ENCODE peak calls at places on chromosomes 13 and 19, in five cellular contexts. T is suprapubic skin, X is uterus, F is hepatocyte, K is left ventricle myocardium inferior. O is an unnamed sample.

GRCh38 chr13:98492335-98493034 is 84.4 kb downstream of the STK24 start:
- DNase-seq in T (no peak), X (no peak), F (no peak), K (no peak), O (no peak)

GRCh38 chr13:96880419-96880818 is 113.9 kb downstream of the OXGR1 start:
- DNase-seq in T (no peak), X (no peak), F (no peak), K (no peak), O (no peak)

GRCh38 chr13:87280139-87280538 is 391.0 kb upstream of the SLITRK5 start:
- DNase-seq in T (no peak), X (no peak), F (no peak), K (no peak), O (no peak)

GRCh38 chr13:101570410-101570809 is 117.9 kb downstream of the ITGBL1 start:
- DNase-seq in T (no peak), X (no peak), F (no peak), K (no peak), O (no peak)

GRCh38 chr19:6536138-6536671 is 5.4 kb downstream of the TNFSF9 start:
- DNase-seq in T (no peak), X (peak; percentile 20), F (peak; percentile 28), K (no peak), O (no peak)

GRCh38 chr19:40739030-40739839 is 11.0 kb downstream of the ACTMAP start:
- DNase-seq in T (no peak), X (no peak), F (no peak), K (no peak), O (no peak)

GRCh38 chr13:106423530-106423929 is 111.9 kb downstream of the EFNB2 start:
- DNase-seq in T (no peak), X (no peak), F (no peak), K (no peak), O (no peak)

GRCh38 chr13:103607995-103608394 is 541.8 kb upstream of the SLC10A2 start:
- DNase-seq in T (no peak), X (no peak), F (no peak), K (no peak), O (no peak)

GRCh38 chr13:34070006-34070405 is 252.1 kb downstream of the RFC3 start:
- DNase-seq in T (no peak), X (no peak), F (no peak), K (no peak), O (no peak)

GRCh38 chr19:1478934-1479707 is at the start of gene C19orf25:
- DNase-seq in T (peak; percentile 96), X (peak; percentile 92), F (peak; percentile 98), K (peak; percentile 94), O (peak; percentile 95)

GRCh38 chr13:42707003-42707402 is 74.4 kb upstream of the FAM216B start:
- DNase-seq in T (no peak), X (no peak), F (no peak), K (no peak), O (no peak)
- TF ChIP-seq CTCF in T (no peak), X (no peak), F (no peak), K (no peak), O (no peak)

GRCh38 chr13:54676526-54677113 is 1648.0 kb downstream of the OLFM4 start:
- DNase-seq in T (no peak), X (no peak), F (no peak), K (no peak), O (no peak)
- H3K4me3 ChIP-seq in T (no peak overlapping the region), X (no peak overlapping the region), F (no peak overlapping the region), K (no peak overlapping the region), O (no peak overlapping the region)

DNA sequence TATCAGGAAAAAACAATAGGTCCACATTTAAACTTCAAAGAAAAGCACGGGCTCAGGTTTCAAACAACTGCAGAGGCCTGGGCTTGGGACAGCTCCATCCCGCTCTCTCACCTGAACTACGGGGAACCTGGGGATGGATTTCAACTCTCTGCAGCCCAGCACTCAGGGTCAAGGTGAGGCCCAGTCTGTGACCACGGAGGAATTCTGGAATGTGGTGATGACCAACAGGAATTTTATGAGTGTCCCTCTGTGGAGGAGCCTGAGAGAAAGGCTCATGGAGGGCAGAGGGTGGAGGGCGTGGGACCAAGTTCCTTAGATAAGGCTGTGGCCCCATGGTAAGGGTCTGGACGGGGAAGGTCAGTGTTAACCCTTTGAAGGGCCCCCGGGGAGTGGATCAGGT is 220.8 kb upstream of the MAB21L1 start:
- DNase-seq in T (no peak), X (no peak), F (no peak), K (no peak), O (no peak)
- H3K27ac ChIP-seq in T (no peak overlapping the region), X (no peak overlapping the region), F (no peak overlapping the region), K (no peak overlapping the region), O (no peak overlapping the region)

GRCh38 chr19:49073514-49074378 is 1.2 kb upstream of the KCNA7 start:
- DNase-seq in T (no peak), X (no peak), F (no peak), K (no peak), O (no peak)
- TF ChIP-seq CTCF in T (no peak), X (no peak), F (no peak), K (peak; percentile 19), O (no peak)

GRCh38 chr19:43522929-43523328 is 4.1 kb downstream of the ETHE1 start:
- DNase-seq in T (no peak), X (no peak), F (no peak), K (no peak), O (no peak)

GRCh38 chr19:43526884-43527859 is at the start of gene ETHE1:
- DNase-seq in T (peak; percentile 91), X (peak; percentile 76), F (peak; percentile 87), K (peak; percentile 88), O (peak; percentile 91)

GRCh38 chr19:43527860-43528622 is 1.0 kb upstream of the ETHE1 start:
- DNase-seq in T (no peak), X (peak; percentile 50), F (no peak), K (no peak), O (peak; percentile 79)

GRCh38 chr19:43525836-43526771 is 897 bp downstream of the ETHE1 start:
- DNase-seq in T (peak; percentile 83), X (no peak), F (peak; percentile 44), K (peak; percentile 20), O (peak; percentile 77)

DNA sequence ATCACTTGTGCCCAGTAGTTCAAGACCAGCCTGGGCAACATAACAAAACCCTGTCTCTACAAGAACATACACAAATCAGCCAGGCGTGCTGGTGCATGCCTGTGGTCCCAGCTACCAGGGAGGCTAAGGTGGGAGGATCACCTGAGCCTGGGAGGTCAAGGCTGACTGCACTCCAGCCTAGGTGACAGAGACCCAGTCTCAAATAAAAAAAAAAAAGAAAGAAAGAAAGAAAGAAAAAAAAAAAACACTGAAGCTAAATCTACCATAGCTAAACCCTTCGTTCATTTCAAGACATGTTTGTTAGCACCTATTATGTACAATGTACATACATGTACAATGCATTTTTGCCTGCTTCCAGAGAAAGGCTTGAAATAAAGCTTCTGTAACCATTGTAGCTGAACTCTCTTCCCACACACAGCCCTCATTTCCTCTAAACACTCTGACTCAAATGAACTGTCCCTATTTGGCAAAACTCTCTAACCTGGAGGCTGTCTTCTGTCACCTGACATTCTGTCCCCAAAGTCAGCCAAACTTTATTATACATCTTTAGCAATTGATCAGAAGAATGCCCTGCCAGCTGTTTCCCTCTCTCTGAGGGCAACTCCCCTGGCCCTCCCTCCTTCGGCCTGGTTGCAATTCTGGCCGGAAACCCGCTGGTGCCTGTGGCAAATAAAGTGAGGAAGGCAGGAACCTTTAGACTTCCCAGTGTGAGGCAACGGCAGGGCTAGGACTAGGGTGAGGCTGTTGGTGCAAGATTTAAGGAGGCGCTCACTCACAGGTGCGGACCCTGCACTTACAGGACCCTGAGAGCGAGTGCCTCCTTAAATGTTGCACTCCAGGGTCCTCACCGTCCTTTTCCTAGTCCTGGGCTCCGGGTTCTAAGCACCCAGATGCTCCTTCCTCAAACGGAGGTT is 1.8 kb downstream of the ETHE1 start:
- DNase-seq in T (peak; percentile 86), X (peak; percentile 50), F (peak; percentile 75), K (peak; percentile 49), O (peak; percentile 81)
- H3K4me3 ChIP-seq in T (peak overlapping the region; percentile 80), X (peak overlapping the region; percentile 90), F (peak overlapping the region; percentile 97), K (peak overlapping the region; percentile 94), O (peak overlapping the region; percentile 98)

GRCh38 chr13:30832377-30832776 is 73.7 kb upstream of the MEDAG start:
- DNase-seq in T (no peak), X (no peak), F (no peak), K (no peak), O (no peak)

GRCh38 chr13:30837227-30838159 is 68.6 kb upstream of the MEDAG start:
- DNase-seq in T (no peak), X (no peak), F (no peak), K (no peak), O (no peak)

GRCh38 chr13:30831515-30831914 is 74.6 kb upstream of the MEDAG start:
- DNase-seq in T (no peak), X (no peak), F (no peak), K (no peak), O (no peak)

GRCh38 chr13:30832845-30833332 is 73.2 kb upstream of the MEDAG start:
- DNase-seq in T (no peak), X (peak; percentile 50), F (peak; percentile 94), K (peak; percentile 29), O (no peak)

DNA sequence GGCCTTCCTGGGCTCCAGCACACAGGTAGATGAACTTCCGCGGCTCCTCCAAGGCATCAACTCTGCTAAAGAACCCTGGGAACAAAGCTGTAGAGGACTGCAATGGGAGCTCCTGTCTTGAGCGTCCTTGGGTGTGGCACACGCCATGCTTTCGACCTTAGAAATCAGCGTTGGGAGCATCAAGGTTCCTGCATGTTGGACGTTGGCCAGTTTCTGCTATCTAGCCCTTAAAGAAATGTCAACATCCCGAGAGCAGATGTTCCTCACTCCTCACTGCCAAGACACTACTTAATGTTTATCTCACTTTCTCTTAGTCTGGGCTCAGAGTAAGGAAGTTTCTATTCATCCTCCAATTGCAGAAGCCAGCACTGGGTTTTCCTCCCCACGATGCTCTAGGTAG is 70.6 kb upstream of the MEDAG start:
- DNase-seq in T (no peak), X (no peak), F (peak; percentile 75), K (no peak), O (no peak)
- H3K27ac ChIP-seq in T (no peak overlapping the region), X (no peak overlapping the region), F (peak overlapping the region; percentile 71), K (no peak overlapping the region), O (no peak overlapping the region)